ENCODE peak calls at places on chromosome 4, in four cellular contexts. E, M, W and H are unnamed samples. For H3K4me1, the result is how much of the 10 kb centered on the place peaks cover.

GRCh38 chr4:6137027-6137746 is 63.2 kb downstream of the JAKMIP1 start:
- DNase-seq in M (no peak), E (no peak), W (no peak), H (no peak)

GRCh38 chr4:101865501-101866062 is 75.1 kb downstream of the BANK1 start:
- DNase-seq in W (peak), M (no peak), E (peak), H (no peak)

GRCh38 chr4:136644279-136644678 is 888.0 kb downstream of the PCDH18 start:
- DNase-seq in M (no peak), E (no peak), W (no peak), H (no peak)

GRCh38 chr4:170047774-170048354 is 21.7 kb upstream of the MFAP3L start:
- DNase-seq in W (peak), M (peak), E (peak), H (peak)

GRCh38 chr4:104425003-104425402 is 69.7 kb downstream of the CXXC4 start:
- DNase-seq in E (no peak), M (no peak), W (no peak), H (no peak)

GRCh38 chr4:187826725-187827124 is 168.8 kb upstream of the ZFP42 start:
- DNase-seq in W (no peak), M (no peak), E (no peak), H (no peak)

GRCh38 chr4:2941138-2942036 is 21.8 kb downstream of the NOP14 start:
- DNase-seq in E (no peak), W (peak), M (no peak), H (no peak)

GRCh38 chr4:163384434-163384833 is 40.7 kb downstream of the NPY5R start:
- DNase-seq in E (no peak), M (no peak), W (no peak), H (no peak)

GRCh38 chr4:36288727-36289126 is 7.3 kb downstream of the DTHD1 start:
- DNase-seq in M (no peak), E (no peak), W (no peak), H (no peak)

GRCh38 chr4:13173974-13174373 is 310.2 kb downstream of the RAB28 start:
- DNase-seq in W (no peak), M (no peak), E (no peak), H (no peak)

GRCh38 chr4:142719854-142720541 is 126.1 kb downstream of the INPP4B start:
- DNase-seq in M (no peak), W (peak), E (peak), H (no peak)

GRCh38 chr4:2818351-2818939 is 25.2 kb upstream of the ADD1 start:
- DNase-seq in M (no peak), W (peak), E (peak), H (no peak)

GRCh38 chr4:113248320-113248719 is 198.9 kb downstream of the ANK2 start:
- DNase-seq in E (no peak), M (no peak), W (no peak), H (no peak)

GRCh38 chr4:25377572-25377882 is 464 bp downstream of the ANAPC4 start:
- DNase-seq in W (no peak), E (peak), M (no peak), H (no peak)

GRCh38 chr4:61896717-61897116 is 696.6 kb downstream of the ADGRL3 start:
- DNase-seq in M (no peak), E (no peak), W (no peak), H (no peak)

GRCh38 chr4:116099596-116099995 is 985.8 kb downstream of the TRAM1L1 start:
- DNase-seq in W (no peak), M (no peak), E (no peak), H (no peak)

GRCh38 chr4:12488672-12489071 is 995.5 kb downstream of the RAB28 start:
- DNase-seq in E (no peak), W (peak), M (no peak), H (no peak)

GRCh38 chr4:80265571-80266266 is 745 bp upstream of the FGF5 start:
- DNase-seq in E (peak), W (peak), M (no peak), H (no peak)

GRCh38 chr4:26520728-26521442 is 30.6 kb upstream of the CCKAR start:
- DNase-seq in W (no peak), E (no peak), M (no peak), H (no peak)

GRCh38 chr4:87038837-87039715 is 104.3 kb downstream of the AFF1 start:
- DNase-seq in M (no peak), W (peak), E (peak), H (no peak)

GRCh38 chr4:25911356-25911755 is 2.7 kb upstream of the SMIM20 start:
- DNase-seq in E (no peak), W (no peak), M (no peak), H (no peak)

GRCh38 chr4:183996868-183997267 is 91.8 kb downstream of the STOX2 start:
- DNase-seq in W (no peak), E (no peak), M (no peak), H (no peak)

GRCh38 chr4:27318740-27319139 is 458.1 kb downstream of the STIM2 start:
- DNase-seq in E (peak), M (no peak), W (peak), H (no peak)

GRCh38 chr4:87174672-87175071 is 45.7 kb downstream of the KLHL8 start:
- DNase-seq in W (no peak), E (no peak), M (no peak), H (no peak)

GRCh38 chr4:121690001-121690400 is 6.8 kb downstream of the ANXA5 start:
- DNase-seq in E (peak), W (no peak), M (no peak), H (no peak)

GRCh38 chr4:119025440-119025839 is 110.2 kb upstream of the MYOZ2 start:
- DNase-seq in M (no peak), E (peak), W (peak), H (no peak)

GRCh38 chr4:26860922-26861433 is 337 bp downstream of the STIM2 start:
- DNase-seq in W (peak), M (no peak), E (peak), H (peak)

GRCh38 chr4:97370581-97370980 is 772.7 kb downstream of the STPG2 start:
- DNase-seq in E (no peak), M (no peak), W (no peak), H (no peak)

GRCh38 chr4:120664851-120665250 is 257.7 kb downstream of the PRDM5 start:
- DNase-seq in M (no peak), W (no peak), E (no peak), H (no peak)

GRCh38 chr4:1026115-1026514 is 14.7 kb downstream of the FGFRL1 start:
- DNase-seq in E (no peak), W (no peak), M (no peak), H (no peak)

GRCh38 chr4:114093221-114093715 is 113.8 kb upstream of the ARSJ start:
- DNase-seq in W (no peak), M (no peak), E (peak), H (no peak)

GRCh38 chr4:127967141-127967775 is 2.1 kb downstream of the ABHD18 start:
- DNase-seq in W (no peak), E (peak), M (no peak), H (no peak)

GRCh38 chr4:7768736-7769135 is 170.9 kb downstream of the AFAP1 start:
- DNase-seq in E (no peak), M (no peak), W (no peak), H (no peak)

GRCh38 chr4:7769308-7769841 is 170.3 kb downstream of the AFAP1 start:
- DNase-seq in W (no peak), E (no peak), M (no peak), H (no peak)

GRCh38 chr4:7770675-7771050 is 169.0 kb downstream of the AFAP1 start:
- DNase-seq in E (no peak), M (no peak), W (no peak), H (no peak)

GRCh38 chr4:7771056-7771455 is 168.6 kb downstream of the AFAP1 start:
- DNase-seq in M (no peak), W (no peak), E (no peak), H (no peak)

DNA sequence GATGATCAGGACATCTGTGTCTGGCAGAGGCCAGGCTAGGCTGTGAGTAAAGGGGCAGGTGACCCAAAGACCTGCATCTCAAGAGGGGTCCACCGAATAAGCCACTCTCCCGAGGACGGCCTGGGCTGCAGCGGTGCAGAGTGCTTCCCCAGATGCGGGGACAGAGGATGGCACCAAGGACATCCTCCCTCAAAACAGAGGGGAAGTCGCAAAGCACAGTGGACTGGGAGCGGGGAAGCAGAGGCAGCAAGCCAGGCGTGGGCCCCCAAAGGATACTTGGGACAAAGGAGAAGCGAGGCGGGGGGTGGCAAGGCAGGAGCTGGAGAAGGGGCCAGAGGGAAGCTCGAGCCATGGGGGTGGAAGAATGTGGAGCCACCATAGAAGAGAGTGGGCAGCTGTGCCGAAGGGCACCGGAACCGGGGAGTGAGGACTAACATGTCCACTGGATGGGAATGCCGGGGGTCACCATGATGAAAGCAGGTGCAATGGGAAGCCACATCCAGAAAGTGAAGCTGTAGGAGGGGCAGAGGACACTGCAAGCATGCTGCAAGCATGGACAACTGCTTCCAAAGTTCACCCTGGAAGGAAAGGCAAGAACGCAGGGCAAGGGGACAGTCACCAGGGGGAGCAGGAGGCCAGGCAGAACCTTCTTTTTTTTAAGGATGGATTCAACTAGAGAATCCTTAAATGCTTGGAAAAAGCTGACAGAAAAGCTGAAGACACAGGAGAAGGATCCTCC is 169.6 kb downstream of the AFAP1 start:
- DNase-seq in E (peak), M (no peak), W (peak), H (no peak)
- H3K4me1 ChIP-seq in E (under half), M (under half), W (under half), H (under half)

GRCh38 chr4:76213415-76214268 is at the start of gene SCARB2:
- DNase-seq in E (peak), M (peak), W (peak), H (peak)

GRCh38 chr4:76212851-76213414 is 691 bp downstream of the SCARB2 start:
- DNase-seq in E (peak), M (peak), W (no peak), H (peak)

GRCh38 chr4:76215120-76215519 is 1.5 kb upstream of the SCARB2 start:
- DNase-seq in E (no peak), W (no peak), M (no peak), H (no peak)

GRCh38 chr4:76212301-76212700 is 1.3 kb downstream of the SCARB2 start:
- DNase-seq in M (no peak), W (no peak), E (no peak), H (no peak)

GRCh38 chr4:76214269-76214628 is 625 bp upstream of the SCARB2 start:
- DNase-seq in E (no peak), W (peak), M (no peak), H (no peak)
- H3K4me1 ChIP-seq in E (under half), W (half or more), M (under half), H (under half)

DNA sequence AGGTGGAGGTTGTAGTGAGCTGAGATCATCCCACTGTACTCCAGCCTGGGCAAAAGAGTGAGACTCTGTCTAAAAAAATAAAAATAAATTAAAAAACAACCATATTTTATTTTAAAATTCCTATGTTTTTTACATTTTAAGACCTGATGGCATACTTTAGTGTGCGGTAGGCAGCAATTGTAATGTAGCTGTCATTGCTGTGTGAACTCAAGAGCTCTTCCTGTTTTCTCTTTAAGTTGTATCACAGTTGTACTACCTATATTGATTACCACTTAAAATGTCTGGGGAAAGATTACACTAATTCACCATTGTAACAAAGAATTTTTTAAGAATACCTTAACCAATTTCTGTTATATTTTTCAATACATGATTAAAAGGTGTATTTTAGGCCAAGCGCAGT is 27.3 kb downstream of the ABCE1 start:
- DNase-seq in W (no peak), E (no peak), M (no peak), H (peak)
- H3K4me1 ChIP-seq in W (under half), E (under half), M (under half), H (under half)

DNA sequence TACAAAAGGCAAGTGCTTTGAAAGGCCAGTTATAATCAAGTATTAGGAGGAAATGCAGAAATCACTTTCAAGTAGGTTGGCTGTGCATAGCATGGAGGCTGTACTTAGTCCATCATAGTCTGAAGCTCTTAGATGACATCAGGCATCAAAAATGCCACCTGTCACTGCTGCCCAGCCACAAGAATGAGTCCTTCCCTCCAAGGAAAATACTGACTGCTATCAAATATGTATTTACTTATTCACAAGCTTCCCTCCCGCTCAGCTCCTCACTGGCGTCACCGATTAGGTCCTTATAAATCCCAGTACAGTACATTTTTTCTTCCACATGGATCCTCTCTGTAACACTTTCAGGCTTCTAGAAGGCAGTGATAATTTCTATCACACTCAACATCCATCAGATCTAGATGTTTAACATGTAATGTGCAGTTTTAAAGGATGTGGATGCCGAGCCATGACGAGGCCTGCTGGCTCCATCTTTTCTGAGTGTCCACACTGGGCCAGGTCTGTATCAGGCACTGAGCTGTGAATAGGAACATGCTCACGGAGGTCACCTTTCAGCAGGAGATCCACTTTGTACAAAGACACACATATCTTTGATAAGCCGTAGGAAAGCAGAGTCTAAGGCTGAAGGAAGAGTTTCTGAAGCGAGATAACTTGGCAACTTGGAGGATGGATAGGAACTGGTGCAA is 121.9 kb downstream of the PALLD start:
- DNase-seq in W (no peak), M (no peak), E (peak), H (no peak)
- H3K4me1 ChIP-seq in W (under half), M (under half), E (under half), H (under half)

GRCh38 chr4:40306203-40306602 is 28.9 kb upstream of the CHRNA9 start:
- DNase-seq in E (no peak), M (no peak), W (no peak), H (no peak)
- H3K4me1 ChIP-seq in E (under half), M (half or more), W (under half), H (half or more)

GRCh38 chr4:22048326-22048725 is 99.8 kb upstream of the KCNIP4 start:
- DNase-seq in E (no peak), W (no peak), M (no peak), H (no peak)

GRCh38 chr4:22055954-22056353 is 107.4 kb upstream of the KCNIP4 start:
- DNase-seq in M (no peak), E (no peak), W (no peak), H (no peak)

GRCh38 chr4:22047793-22048192 is 99.2 kb upstream of the KCNIP4 start:
- DNase-seq in W (no peak), E (no peak), M (no peak), H (no peak)

GRCh38 chr4:22052076-22052475 is 103.5 kb upstream of the KCNIP4 start:
- DNase-seq in E (no peak), M (no peak), W (no peak), H (no peak)
- H3K4me1 ChIP-seq in E (under half), M (under half), W (under half), H (under half)

GRCh38 chr4:7783560-7783959 is 156.1 kb downstream of the AFAP1 start:
- DNase-seq in W (no peak), M (no peak), E (no peak), H (no peak)
- H3K4me1 ChIP-seq in W (under half), M (under half), E (under half), H (under half)

DNA sequence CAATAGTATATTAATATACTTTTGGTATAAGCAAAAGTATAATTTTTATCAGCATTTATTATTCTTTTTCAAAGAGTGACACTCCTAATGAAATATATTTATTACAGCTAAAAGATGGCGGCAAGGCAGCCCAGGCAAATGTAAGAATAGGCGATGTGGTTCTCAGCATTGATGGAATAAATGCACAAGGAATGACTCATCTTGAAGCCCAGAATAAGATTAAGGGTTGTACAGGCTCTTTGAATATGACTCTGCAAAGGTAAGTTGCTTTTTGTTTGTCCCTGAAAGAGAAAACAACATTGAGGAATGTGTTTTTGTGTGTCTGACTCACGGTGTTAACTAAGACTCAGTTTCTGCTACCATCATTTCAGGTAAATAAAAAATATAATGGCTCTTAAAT is 71.9 kb downstream of the PDLIM5 start:
- DNase-seq in E (peak), W (no peak), M (no peak), H (no peak)
- H3K4me1 ChIP-seq in E (under half), W (under half), M (under half), H (under half)

DNA sequence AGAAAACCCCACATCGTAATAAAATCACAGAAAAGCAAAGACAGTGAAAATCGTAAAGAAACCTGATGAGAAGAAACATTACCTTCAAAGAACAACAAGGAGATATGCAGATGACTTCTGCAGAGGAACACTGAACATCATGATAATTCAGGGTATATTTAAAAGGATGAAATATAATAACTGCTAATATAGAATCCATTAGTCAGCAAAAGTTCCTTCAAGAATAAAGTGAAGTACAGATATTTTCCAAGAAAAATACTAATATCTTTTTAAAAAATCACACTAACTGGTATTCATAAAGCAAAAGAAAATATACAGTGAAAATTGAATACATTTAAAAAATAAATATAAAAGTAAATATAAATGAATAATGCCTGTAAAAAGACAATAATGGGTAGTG is 176.3 kb upstream of the VEGFC start:
- DNase-seq in E (no peak), W (no peak), M (no peak), H (no peak)
- H3K4me1 ChIP-seq in E (under half), W (under half), M (under half), H (under half)